ENCODE peak calls at places on chromosomes 11 and 22, in four cellular contexts. D is ovary, J is lung, K is adrenal gland. F is an unnamed sample. For H3K4me1, the result is how much of the 10 kb centered on the place peaks cover.

GRCh38 chr11:71453021-71453910 is at the start of gene NADSYN1:
- DNase-seq in D (peak), J (peak), K (peak), F (peak)

GRCh38 chr11:59901306-59901705 is 22.7 kb downstream of the OOSP3 start:
- DNase-seq in D (no peak), J (no peak), K (no peak), F (no peak)

GRCh38 chr11:105297463-105297862 is 157.9 kb upstream of the CARD18 start:
- DNase-seq in D (no peak), J (no peak), K (no peak), F (no peak)

GRCh38 chr22:37032134-37032534 is 12.6 kb downstream of the MPST start:
- DNase-seq in D (no peak), J (no peak), K (no peak), F (no peak)

GRCh38 chr11:126842038-126842437 is 158.5 kb downstream of the KIRREL3 start:
- DNase-seq in D (no peak), J (no peak), K (no peak), F (no peak)

GRCh38 chr11:93831343-93832082 is 18.9 kb downstream of the VSTM5 start:
- DNase-seq in D (no peak), J (no peak), K (no peak), F (no peak)

GRCh38 chr11:47944555-47945128 is 35.7 kb upstream of the PTPRJ start:
- DNase-seq in D (no peak), J (no peak), K (no peak), F (no peak)

GRCh38 chr22:17171016-17171312 is 11.9 kb upstream of the HDHD5 start:
- DNase-seq in D (no peak), J (no peak), K (no peak), F (no peak)

GRCh38 chr11:77300695-77301094 is 791 bp downstream of the GDPD4 start:
- DNase-seq in D (no peak), J (no peak), K (no peak), F (no peak)

GRCh38 chr11:72083414-72083813 is 2.8 kb downstream of the LRRC51 start:
- DNase-seq in D (no peak), J (no peak), K (no peak), F (no peak)

GRCh38 chr11:94141511-94142307 is 13.1 kb downstream of the PANX1 start:
- DNase-seq in D (no peak), J (no peak), K (no peak), F (no peak)

GRCh38 chr22:28012811-28013460 is 93.9 kb upstream of the PITPNB start:
- DNase-seq in D (no peak), J (no peak), K (no peak), F (no peak)

GRCh38 chr22:43889366-43890253 is 2.2 kb downstream of the PNPLA5 start:
- DNase-seq in D (no peak), J (no peak), K (peak), F (no peak)

GRCh38 chr22:47437110-47437509 is 674.7 kb downstream of the TBC1D22A start:
- DNase-seq in D (no peak), J (no peak), K (no peak), F (no peak)

GRCh38 chr22:36405221-36405631 is 17.5 kb upstream of the MYH9 start:
- DNase-seq in D (no peak), J (no peak), K (no peak), F (no peak)

GRCh38 chr11:88421530-88421929 is 84.0 kb upstream of the CTSC start:
- DNase-seq in D (no peak), J (peak), K (peak), F (no peak)

GRCh38 chr11:94638278-94638901 is 71.2 kb downstream of the PIWIL4 start:
- DNase-seq in D (no peak), J (no peak), K (no peak), F (no peak)

GRCh38 chr11:71213696-71214552 is 38.5 kb downstream of the SHANK2 start:
- DNase-seq in D (no peak), J (no peak), K (no peak), F (no peak)

GRCh38 chr11:64564947-64565889 is 25.8 kb upstream of the SLC22A12 start:
- DNase-seq in D (no peak), J (no peak), K (no peak), F (no peak)

GRCh38 chr22:25081409-25081824 is 118.2 kb upstream of the CRYBB3 start:
- DNase-seq in D (no peak), J (no peak), K (no peak), F (no peak)

GRCh38 chr11:13120691-13121090 is 111.6 kb downstream of the RASSF10 start:
- DNase-seq in D (no peak), J (no peak), K (no peak), F (no peak)

GRCh38 chr22:20239063-20239950 is 28.8 kb downstream of the RTN4R start:
- DNase-seq in D (peak), J (no peak), K (no peak), F (no peak)
- H3K4me1 ChIP-seq in D (under half), J (under half), K (under half), F (under half)

GRCh38 chr11:120224386-120224785 is 13.6 kb downstream of the OAF start:
- DNase-seq in D (no peak), J (no peak), K (no peak), F (no peak)
- H3K27ac ChIP-seq in D (peak), J (no peak), K (no peak), F (no peak)

GRCh38 chr11:723120-723883 is 17.3 kb downstream of the EPS8L2 start:
- DNase-seq in D (peak), J (no peak), K (no peak), F (no peak)
- TF ChIP-seq CTCF in D (peak), J (peak), K (peak), F (peak)

GRCh38 chr22:26553056-26553752 is 36.7 kb downstream of the TPST2 start:
- DNase-seq in D (no peak), J (no peak), K (no peak), F (no peak)
- H3K4me1 ChIP-seq in D (under half), J (under half), K (under half), F (under half)

GRCh38 chr11:67240575-67241389 is 25.5 kb upstream of the GRK2 start:
- DNase-seq in D (peak), J (peak), K (peak), F (peak)
- H3K27ac ChIP-seq in D (peak), J (peak), K (peak), F (peak)

GRCh38 chr11:5279678-5280077 is 9.9 kb upstream of the HBE1 start:
- DNase-seq in D (no peak), J (no peak), K (no peak), F (no peak)
- TF ChIP-seq CTCF in D (no peak), J (no peak), K (no peak), F (no peak)

GRCh38 chr22:40716116-40716515 is 36.8 kb downstream of the MCHR1 start:
- DNase-seq in D (no peak), J (no peak), K (no peak), F (no peak)
- H3K4me1 ChIP-seq in D (under half), J (under half), K (under half), F (under half)

GRCh38 chr11:118214210-118214914 is 10.4 kb downstream of the JAML start:
- DNase-seq in D (no peak), J (peak), K (peak), F (no peak)

GRCh38 chr11:118216621-118217526 is 7.9 kb downstream of the JAML start:
- DNase-seq in D (no peak), J (no peak), K (no peak), F (no peak)

GRCh38 chr11:118213774-118214173 is 11.0 kb downstream of the JAML start:
- DNase-seq in D (no peak), J (no peak), K (no peak), F (no peak)

GRCh38 chr11:118215765-118216164 is 9.0 kb downstream of the JAML start:
- DNase-seq in D (no peak), J (no peak), K (no peak), F (no peak)

GRCh38 chr11:118215262-118215661 is 9.5 kb downstream of the JAML start:
- DNase-seq in D (no peak), J (no peak), K (no peak), F (no peak)
- H3K27ac ChIP-seq in D (no peak), J (no peak), K (no peak), F (no peak)

DNA sequence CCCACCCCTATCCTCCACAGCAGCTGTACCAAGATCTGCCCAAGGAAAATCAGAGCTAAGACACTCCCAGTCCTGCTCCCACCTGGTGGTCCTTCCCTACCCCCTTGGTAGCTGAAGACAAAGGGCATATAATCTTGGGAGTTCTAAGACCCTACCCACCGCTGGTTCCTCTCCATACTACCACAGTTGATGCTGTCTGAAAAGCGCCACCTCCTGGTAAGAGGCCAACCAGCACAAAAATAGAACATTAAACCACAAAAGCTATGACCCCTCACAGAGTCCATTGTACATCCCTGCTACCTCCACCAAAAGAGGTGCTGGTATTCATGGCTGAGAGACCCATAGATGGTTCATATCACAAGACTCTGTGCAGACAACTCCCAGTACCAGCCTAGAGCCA is 161.5 kb upstream of the ARHGAP42 start:
- DNase-seq in D (no peak), J (no peak), K (no peak), F (no peak)
- TF ChIP-seq CTCF in D (no peak), J (no peak), K (no peak), F (no peak)

GRCh38 chr22:20510811-20511577 is 3.6 kb downstream of the MED15 start:
- DNase-seq in D (no peak), J (no peak), K (no peak), F (no peak)
- H3K4me1 ChIP-seq in D (under half), J (under half), K (half or more), F (half or more)